ENCODE peak calls at places on chromosome 10, in nine cellular contexts. K is HEK293T; M is T47D; N is occipital lobe; L is KBM-7; U is NCI-H1417 treated with DMSO at 0.1 percent for 48 hours; S is stimulated activated CD8-positive, alpha-beta memory T cell treated with anti-CD3 and anti-CD28 coated beads, Interleukin-7, amount 100 ng/mL, for 4 hours; R is fibroblast of lung; F is effector CD4-positive, alpha-beta T cell. P is an unnamed sample.

GRCh38 chr10:101489355-101489754 is 98.7 kb downstream of the POLL start:
- DNase-seq in F (no peak), R (peak), N (no peak), U (no peak), M (no peak), S (no peak), K (peak), L (no peak), P (no peak)

GRCh38 chr10:133124357-133125211 is 35.4 kb upstream of the KNDC1 start:
- DNase-seq in S (no peak), L (peak), U (no peak), F (no peak), N (no peak), M (peak), R (no peak), K (peak), P (no peak)

GRCh38 chr10:130914377-130914776 is 397.1 kb downstream of the TCERG1L start:
- DNase-seq in F (no peak), U (no peak), R (no peak), N (no peak), M (no peak), K (no peak), S (no peak), L (no peak), P (no peak)

GRCh38 chr10:88926484-88927249 is 25.9 kb downstream of the ACTA2 start:
- DNase-seq in S (no peak), N (no peak), U (no peak), M (no peak), F (no peak), K (no peak), L (no peak), R (peak), P (no peak)

GRCh38 chr10:17736223-17736622 is 15.8 kb upstream of the TMEM236 start:
- DNase-seq in S (no peak), U (no peak), L (no peak), K (no peak), N (no peak), F (no peak), M (no peak), R (no peak), P (no peak)

GRCh38 chr10:54800677-54801480 is at the start of gene PCDH15:
- DNase-seq in L (peak), M (peak), K (peak), N (peak), R (peak), S (no peak), U (peak), F (no peak), P (no peak)

GRCh38 chr10:43041422-43042342 is 35.2 kb upstream of the RET start:
- DNase-seq in L (no peak), U (no peak), F (no peak), R (no peak), M (no peak), N (no peak), K (no peak), S (no peak), P (no peak)

GRCh38 chr10:17022898-17023297 is 106.7 kb downstream of the CUBN start:
- DNase-seq in N (no peak), F (no peak), U (no peak), K (no peak), S (no peak), R (no peak), M (no peak), L (no peak), P (no peak)

GRCh38 chr10:70579234-70580002 is 23.1 kb downstream of the PRF1 start:
- DNase-seq in M (no peak), L (no peak), K (no peak), S (no peak), U (no peak), F (no peak), N (no peak), R (no peak), P (no peak)

GRCh38 chr10:78134919-78135318 is 101.3 kb downstream of the RPS24 start:
- DNase-seq in N (no peak), R (no peak), F (no peak), M (no peak), U (no peak), L (no peak), S (no peak), K (no peak), P (no peak)

GRCh38 chr10:124524991-124525653 is 63.5 kb downstream of the LHPP start:
- DNase-seq in R (peak), M (no peak), S (no peak), U (no peak), L (no peak), F (no peak), K (no peak), N (peak), P (no peak)

P was measured in effector memory CD8-positive, alpha-beta T cell.